ENCODE peak calls at places on chromosomes 1 and 21, in seven cellular contexts. One of them, this sample, is unnamed.

GRCh38 chr1:102572637-102573036 is 535.7 kb downstream of the COL11A1 start:
- DNase-seq in H9: no peak
- DNase-seq in trophoblast cell: no peak
- DNase-seq in H1: no peak
- DNase-seq in neuronal stem cell: no peak
- DNase-seq in mesendoderm: peak; percentile 12
- DNase-seq in IMR-90: no peak
- DNase-seq in this sample: no peak

GRCh38 chr1:168987330-168987729 is 119.2 kb upstream of the ATP1B1 start:
- DNase-seq in mesendoderm: peak; percentile 15
- DNase-seq in neuronal stem cell: no peak
- DNase-seq in IMR-90: no peak
- DNase-seq in trophoblast cell: no peak
- DNase-seq in H9: no peak
- DNase-seq in H1: no peak
- DNase-seq in this sample: no peak

GRCh38 chr1:205528887-205529825 is 24.7 kb downstream of the CDK18 start:
- DNase-seq in mesendoderm: peak; percentile 84
- DNase-seq in neuronal stem cell: peak; percentile 84
- DNase-seq in H9: peak; percentile 90
- DNase-seq in trophoblast cell: peak; percentile 78
- DNase-seq in IMR-90: peak; percentile 50
- DNase-seq in H1: peak; percentile 56
- DNase-seq in this sample: peak; percentile 61

GRCh38 chr1:6167391-6168303 is 12.5 kb downstream of the CHD5 start:
- DNase-seq in mesendoderm: no peak
- DNase-seq in neuronal stem cell: no peak
- DNase-seq in IMR-90: no peak
- DNase-seq in H9: no peak
- DNase-seq in trophoblast cell: no peak
- DNase-seq in H1: no peak
- DNase-seq in this sample: no peak

GRCh38 chr1:44714944-44715571 is 15.9 kb downstream of the RNU5D-1 start:
- DNase-seq in trophoblast cell: peak; percentile 90
- DNase-seq in IMR-90: peak; percentile 73
- DNase-seq in mesendoderm: peak; percentile 85
- DNase-seq in H9: peak; percentile 80
- DNase-seq in neuronal stem cell: peak; percentile 61
- DNase-seq in H1: no peak
- DNase-seq in this sample: peak; percentile 80

GRCh38 chr1:56686171-56686570 is 41.1 kb downstream of the PRKAA2 start:
- DNase-seq in H1: no peak
- DNase-seq in trophoblast cell: no peak
- DNase-seq in neuronal stem cell: no peak
- DNase-seq in IMR-90: peak; percentile 66
- DNase-seq in mesendoderm: no peak
- DNase-seq in H9: no peak
- DNase-seq in this sample: peak; percentile 33

GRCh38 chr1:50271968-50272578 is 151.2 kb downstream of the DMRTA2 start:
- DNase-seq in H1: no peak
- DNase-seq in IMR-90: no peak
- DNase-seq in trophoblast cell: peak; percentile 50
- DNase-seq in neuronal stem cell: peak; percentile 20
- DNase-seq in H9: peak; percentile 52
- DNase-seq in mesendoderm: peak; percentile 68
- DNase-seq in this sample: no peak

GRCh38 chr1:244970236-244970652 is 105.9 kb upstream of the HNRNPU start:
- DNase-seq in H9: peak; percentile 91
- DNase-seq in IMR-90: peak; percentile 54
- DNase-seq in H1: no peak
- DNase-seq in neuronal stem cell: peak; percentile 93
- DNase-seq in mesendoderm: peak; percentile 95
- DNase-seq in trophoblast cell: peak; percentile 76
- DNase-seq in this sample: peak; percentile 82

GRCh38 chr1:170562644-170563338 is 30.8 kb downstream of the GORAB start:
- DNase-seq in IMR-90: peak; percentile 87
- DNase-seq in H1: peak; percentile 23
- DNase-seq in neuronal stem cell: no peak
- DNase-seq in H9: peak; percentile 61
- DNase-seq in trophoblast cell: peak; percentile 73
- DNase-seq in mesendoderm: peak; percentile 87
- DNase-seq in this sample: peak; percentile 71

GRCh38 chr1:183733610-183734219 is 71.2 kb upstream of the RGL1 start:
- DNase-seq in H1: no peak
- DNase-seq in trophoblast cell: no peak
- DNase-seq in H9: no peak
- DNase-seq in mesendoderm: no peak
- DNase-seq in neuronal stem cell: no peak
- DNase-seq in IMR-90: no peak
- DNase-seq in this sample: peak; percentile 24

GRCh38 chr1:33535334-33535733 is 62.9 kb downstream of the ZSCAN20 start:
- DNase-seq in mesendoderm: no peak
- DNase-seq in neuronal stem cell: no peak
- DNase-seq in trophoblast cell: no peak
- DNase-seq in H1: no peak
- DNase-seq in H9: no peak
- DNase-seq in IMR-90: no peak
- DNase-seq in this sample: no peak

GRCh38 chr1:17212487-17213121 is 7.7 kb downstream of the PADI1 start:
- DNase-seq in H9: no peak
- DNase-seq in trophoblast cell: peak; percentile 50
- DNase-seq in IMR-90: peak; percentile 73
- DNase-seq in H1: no peak
- DNase-seq in mesendoderm: peak; percentile 49
- DNase-seq in neuronal stem cell: no peak
- DNase-seq in this sample: peak; percentile 86

GRCh38 chr1:42340898-42341297 is 5.9 kb upstream of the FOXJ3 start:
- DNase-seq in mesendoderm: no peak
- DNase-seq in H9: no peak
- DNase-seq in trophoblast cell: no peak
- DNase-seq in H1: no peak
- DNase-seq in neuronal stem cell: no peak
- DNase-seq in IMR-90: no peak
- DNase-seq in this sample: no peak

GRCh38 chr1:36797761-36798160 is 236.6 kb downstream of the GRIK3 start:
- DNase-seq in IMR-90: no peak
- DNase-seq in H1: no peak
- DNase-seq in neuronal stem cell: no peak
- DNase-seq in H9: no peak
- DNase-seq in mesendoderm: no peak
- DNase-seq in trophoblast cell: no peak
- DNase-seq in this sample: no peak

GRCh38 chr1:82695443-82695842 is 894.7 kb downstream of the ADGRL2 start:
- DNase-seq in IMR-90: no peak
- DNase-seq in neuronal stem cell: no peak
- DNase-seq in H9: no peak
- DNase-seq in mesendoderm: no peak
- DNase-seq in trophoblast cell: no peak
- DNase-seq in H1: no peak
- DNase-seq in this sample: peak; percentile 9

GRCh38 chr1:220551718-220552117 is 23.8 kb downstream of the MARK1 start:
- DNase-seq in H9: no peak
- DNase-seq in neuronal stem cell: no peak
- DNase-seq in IMR-90: no peak
- DNase-seq in H1: no peak
- DNase-seq in mesendoderm: no peak
- DNase-seq in trophoblast cell: no peak
- DNase-seq in this sample: no peak
- H4K8ac ChIP-seq in H9: no peak overlapping the region
- H4K8ac ChIP-seq in neuronal stem cell: no peak overlapping the region
- H4K8ac ChIP-seq in IMR-90: no peak overlapping the region
- H4K8ac ChIP-seq in H1: no peak overlapping the region
- H4K8ac ChIP-seq in mesendoderm: no peak overlapping the region
- H4K8ac ChIP-seq in trophoblast cell: no peak overlapping the region
- H4K8ac ChIP-seq in this sample: no peak overlapping the region

GRCh38 chr1:116504308-116505156 is 66.3 kb downstream of the CD58 start:
- DNase-seq in H9: no peak
- DNase-seq in neuronal stem cell: no peak
- DNase-seq in trophoblast cell: peak; percentile 45
- DNase-seq in IMR-90: peak; percentile 62
- DNase-seq in H1: no peak
- DNase-seq in mesendoderm: no peak
- DNase-seq in this sample: peak; percentile 74
- H3K23ac ChIP-seq in H9: no peak overlapping the region
- H3K23ac ChIP-seq in neuronal stem cell: no peak overlapping the region
- H3K23ac ChIP-seq in trophoblast cell: no peak overlapping the region
- H3K23ac ChIP-seq in IMR-90: peak overlapping the region; percentile 12
- H3K23ac ChIP-seq in H1: no peak overlapping the region
- H3K23ac ChIP-seq in mesendoderm: no peak overlapping the region
- H3K23ac ChIP-seq in this sample: no peak overlapping the region

GRCh38 chr21:17128132-17128531 is 384.7 kb upstream of the CXADR start:
- DNase-seq in IMR-90: no peak
- DNase-seq in mesendoderm: peak; percentile 13
- DNase-seq in trophoblast cell: no peak
- DNase-seq in neuronal stem cell: no peak
- DNase-seq in H1: no peak
- DNase-seq in H9: no peak
- DNase-seq in this sample: no peak
- H4K8ac ChIP-seq in IMR-90: no peak overlapping the region
- H4K8ac ChIP-seq in mesendoderm: peak overlapping the region; percentile 43
- H4K8ac ChIP-seq in trophoblast cell: no peak overlapping the region
- H4K8ac ChIP-seq in neuronal stem cell: no peak overlapping the region
- H4K8ac ChIP-seq in H1: no peak overlapping the region
- H4K8ac ChIP-seq in H9: no peak overlapping the region
- H4K8ac ChIP-seq in this sample: no peak overlapping the region

DNA sequence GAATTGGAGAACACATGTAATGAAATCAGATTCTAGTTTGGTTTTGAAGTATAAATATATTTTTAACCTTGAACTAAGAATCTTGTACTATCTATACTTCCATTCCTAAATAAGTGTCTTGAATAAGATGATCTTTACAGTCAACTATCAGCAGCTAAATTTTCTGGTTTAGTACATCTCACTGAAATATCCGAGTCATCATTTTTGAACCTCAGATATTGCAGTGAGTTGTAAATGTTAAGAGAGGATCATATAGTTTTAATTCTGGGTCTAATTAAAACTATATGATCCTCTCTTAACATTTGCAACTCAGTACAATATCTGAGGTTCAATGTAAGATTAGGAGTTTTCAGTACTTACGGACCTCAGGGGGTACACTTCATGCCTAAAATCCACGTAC is 768.8 kb upstream of the ADAMTS5 start:
- DNase-seq in mesendoderm: no peak
- DNase-seq in IMR-90: no peak
- DNase-seq in neuronal stem cell: no peak
- DNase-seq in trophoblast cell: no peak
- DNase-seq in H1: no peak
- DNase-seq in H9: no peak
- DNase-seq in this sample: no peak
- H3K23ac ChIP-seq in mesendoderm: no peak overlapping the region
- H3K23ac ChIP-seq in IMR-90: no peak overlapping the region
- H3K23ac ChIP-seq in neuronal stem cell: no peak overlapping the region
- H3K23ac ChIP-seq in trophoblast cell: no peak overlapping the region
- H3K23ac ChIP-seq in H1: no peak overlapping the region
- H3K23ac ChIP-seq in H9: no peak overlapping the region
- H3K23ac ChIP-seq in this sample: no peak overlapping the region

GRCh38 chr1:12614402-12615165 is 3.4 kb downstream of the DHRS3 start:
- DNase-seq in neuronal stem cell: no peak
- DNase-seq in IMR-90: no peak
- DNase-seq in trophoblast cell: no peak
- DNase-seq in H1: no peak
- DNase-seq in mesendoderm: no peak
- DNase-seq in H9: no peak
- DNase-seq in this sample: no peak
- H4K8ac ChIP-seq in neuronal stem cell: no peak overlapping the region
- H4K8ac ChIP-seq in IMR-90: peak overlapping the region; percentile 15
- H4K8ac ChIP-seq in trophoblast cell: no peak overlapping the region
- H4K8ac ChIP-seq in H1: no peak overlapping the region
- H4K8ac ChIP-seq in mesendoderm: no peak overlapping the region
- H4K8ac ChIP-seq in H9: no peak overlapping the region
- H4K8ac ChIP-seq in this sample: no peak overlapping the region

DNA sequence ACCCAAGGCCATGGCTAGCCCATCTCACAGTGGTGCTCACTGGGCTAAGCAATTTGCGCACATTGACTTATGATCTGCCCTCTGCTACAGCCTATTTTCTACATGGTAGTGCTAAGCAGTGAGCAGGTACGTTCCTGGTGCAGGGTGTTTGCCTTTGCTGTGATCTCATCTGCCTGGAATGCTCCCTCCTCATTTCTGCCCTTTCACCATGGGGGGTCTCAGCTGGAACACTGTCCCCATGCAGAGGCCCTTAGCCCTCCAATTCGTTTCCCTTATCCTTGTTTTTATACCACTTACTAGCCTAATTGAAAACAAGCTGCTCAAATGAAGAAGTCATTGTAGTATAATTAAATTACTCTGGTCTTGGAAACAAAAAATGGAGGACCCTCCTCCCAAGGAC is 2.0 kb upstream of the B3GALT5 start:
- DNase-seq in H1: peak; percentile 63
- DNase-seq in IMR-90: no peak
- DNase-seq in H9: peak; percentile 76
- DNase-seq in mesendoderm: peak; percentile 92
- DNase-seq in trophoblast cell: no peak
- DNase-seq in neuronal stem cell: no peak
- DNase-seq in this sample: no peak
- H3K23ac ChIP-seq in H1: no peak overlapping the region
- H3K23ac ChIP-seq in IMR-90: no peak overlapping the region
- H3K23ac ChIP-seq in H9: no peak overlapping the region
- H3K23ac ChIP-seq in mesendoderm: no peak overlapping the region
- H3K23ac ChIP-seq in trophoblast cell: no peak overlapping the region
- H3K23ac ChIP-seq in neuronal stem cell: no peak overlapping the region
- H3K23ac ChIP-seq in this sample: no peak overlapping the region

This sample was measured in mesenchymal stem cell.